ENCODE peak calls at places on chromosomes 13 and 19, in seven cellular contexts. C, S, W, A, M, P and H are unnamed samples.

GRCh38 chr13:38223093-38223492 is 126.6 kb upstream of the UFM1 start:
- DNase-seq in M (peak; percentile 1), P (peak; percentile 38), A (no peak), S (no peak), C (no peak), W (no peak), H (peak; percentile 67)

GRCh38 chr13:24630851-24631341 is 49.3 kb upstream of the ATP12A start:
- DNase-seq in C (no peak), S (no peak), P (peak; percentile 55), W (no peak), M (peak; percentile 46), A (no peak), H (peak; percentile 77)

GRCh38 chr13:52833261-52833660 is 15.2 kb downstream of the PCDH8 start:
- DNase-seq in W (no peak), M (no peak), A (no peak), C (no peak), P (peak; percentile 63), S (no peak), H (no peak)

GRCh38 chr19:49749055-49749716 is 13.9 kb downstream of the TSKS start:
- DNase-seq in S (no peak), C (no peak), A (no peak), M (peak; percentile 37), W (no peak), P (no peak), H (peak; percentile 34)

GRCh38 chr13:91544723-91545122 is 146.3 kb downstream of the GPC5 start:
- DNase-seq in P (peak; percentile 2), M (no peak), C (no peak), A (no peak), S (no peak), W (peak; percentile 65), H (peak; percentile 8)

GRCh38 chr19:45448887-45449299 is 18.9 kb upstream of the FOSB start:
- DNase-seq in W (no peak), C (no peak), S (no peak), M (peak; percentile 15), A (no peak), P (no peak), H (peak; percentile 9)

GRCh38 chr13:108213946-108214345 is 1.4 kb downstream of the LIG4 start:
- DNase-seq in W (no peak), C (no peak), M (peak; percentile 31), S (no peak), P (no peak), A (no peak), H (no peak)

GRCh38 chr13:23966691-23967615 is 69.7 kb upstream of the C1QTNF9B start:
- DNase-seq in C (no peak), S (no peak), W (no peak), A (no peak), P (no peak), M (peak; percentile 15), H (no peak)

GRCh38 chr13:110250258-110250891 is 56.6 kb downstream of the COL4A1 start:
- DNase-seq in A (peak; percentile 78), W (no peak), S (no peak), P (no peak), M (peak; percentile 77), C (no peak), H (no peak)

GRCh38 chr13:75151081-75151643 is 330.8 kb downstream of the TBC1D4 start:
- DNase-seq in S (no peak), C (no peak), A (no peak), P (no peak), M (peak; percentile 52), W (no peak), H (peak; percentile 55)

GRCh38 chr13:74052402-74052928 is 81.7 kb downstream of the KLF12 start:
- DNase-seq in P (no peak), C (no peak), A (peak; percentile 26), S (no peak), M (no peak), W (no peak), H (no peak)

GRCh38 chr19:4038661-4039096 is 28.0 kb downstream of the ZBTB7A start:
- DNase-seq in M (no peak), S (no peak), W (no peak), A (no peak), C (peak; percentile 17), P (no peak), H (no peak)
- H3K27ac ChIP-seq in M (no peak overlapping the region), S (no peak overlapping the region), W (no peak overlapping the region), A (no peak overlapping the region), C (no peak overlapping the region), P (no peak overlapping the region), H (no peak overlapping the region)

DNA sequence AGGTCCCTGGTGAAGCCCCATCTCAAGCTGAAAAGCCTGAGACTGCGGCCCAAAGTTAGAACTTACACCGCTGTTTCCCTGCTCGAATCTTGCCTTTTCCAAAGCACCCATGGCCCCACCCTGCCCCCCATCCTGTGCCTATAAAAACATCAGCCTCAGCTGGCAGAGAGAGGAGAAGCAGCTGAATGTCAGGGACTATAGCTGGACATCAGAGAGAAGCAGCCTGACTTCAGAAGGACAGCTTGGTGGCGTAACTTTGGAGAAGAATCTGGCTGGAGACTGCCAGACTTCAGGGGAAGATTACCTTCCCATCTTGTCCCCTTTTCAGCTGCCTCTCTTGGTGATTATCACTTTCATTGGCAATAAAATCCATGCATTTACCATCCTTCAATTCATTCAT is 9.3 kb upstream of the RCBTB2 start:
- DNase-seq in C (no peak), W (no peak), A (no peak), M (no peak), S (no peak), P (no peak), H (no peak)
- H3K27ac ChIP-seq in C (no peak overlapping the region), W (no peak overlapping the region), A (peak overlapping the region; percentile 70), M (no peak overlapping the region), S (peak overlapping the region; percentile 66), P (peak overlapping the region; percentile 60), H (peak overlapping the region; percentile 91)

DNA sequence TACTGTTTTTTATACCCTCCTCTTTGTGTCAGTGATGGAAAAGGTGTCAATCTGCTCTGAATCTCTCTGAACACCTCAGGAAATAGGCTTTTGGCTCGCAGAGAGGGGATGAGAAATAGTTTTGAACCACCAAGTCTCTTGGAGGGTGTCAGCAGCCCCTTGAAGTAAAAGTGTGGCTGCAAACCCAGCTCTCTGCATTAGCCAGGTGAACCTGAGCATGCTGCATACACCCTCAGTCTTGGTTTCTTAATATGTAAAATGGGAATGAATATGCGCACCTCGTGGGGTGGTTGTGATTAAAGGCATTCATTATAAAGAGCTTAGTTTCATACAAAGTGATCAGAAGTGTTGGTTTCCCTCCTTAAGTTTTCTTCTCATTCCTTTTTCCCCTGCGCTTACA is 1.4 kb upstream of the DHRS12 start:
- DNase-seq in C (no peak), P (no peak), M (no peak), W (no peak), S (no peak), A (no peak), H (no peak)
- H3K27ac ChIP-seq in C (peak overlapping the region; percentile 100), P (no peak overlapping the region), M (no peak overlapping the region), W (no peak overlapping the region), S (peak overlapping the region; percentile 100), A (peak overlapping the region; percentile 100), H (no peak overlapping the region)

GRCh38 chr19:56142897-56143434 is 1.9 kb downstream of the ZNF444 start:
- DNase-seq in A (no peak), P (no peak), C (no peak), S (no peak), M (no peak), W (no peak), H (no peak)
- H3K27ac ChIP-seq in A (no peak overlapping the region), P (no peak overlapping the region), C (peak overlapping the region; percentile 94), S (peak overlapping the region; percentile 97), M (no peak overlapping the region), W (no peak overlapping the region), H (no peak overlapping the region)

GRCh38 chr13:43698743-43699142 is 88.0 kb downstream of the ENOX1 start:
- DNase-seq in S (no peak), C (no peak), W (no peak), P (no peak), M (peak; percentile 73), A (no peak), H (peak; percentile 69)
- H3K27ac ChIP-seq in S (no peak overlapping the region), C (no peak overlapping the region), W (no peak overlapping the region), P (no peak overlapping the region), M (no peak overlapping the region), A (no peak overlapping the region), H (no peak overlapping the region)